ENCODE peak calls at places on chromosomes 1 and 21, in ten cellular contexts. E is cardiac fibroblast, L is stomach, B is psoas muscle, K is GM12864, P is K562, S is mucosa of descending colon, F is hepatocyte, J is AG10803, Y is H7. I is an unnamed sample.

GRCh38 chr1:112906155-112906698 is 49.8 kb downstream of the SLC16A1 start:
- DNase-seq in E (no peak), L (no peak), B (no peak), K (no peak), P (peak), S (no peak), F (no peak), J (no peak), Y (no peak), I (no peak)

GRCh38 chr1:20160034-20160433 is 20.9 kb downstream of the PLA2G2F start:
- DNase-seq in E (no peak), L (no peak), B (no peak), K (no peak), P (peak), S (no peak), F (no peak), J (no peak), Y (no peak), I (no peak)

GRCh38 chr1:231020139-231020601 is 19.9 kb downstream of the FAM89A start:
- DNase-seq in E (peak), L (no peak), B (no peak), K (no peak), P (no peak), S (no peak), F (no peak), J (no peak), Y (no peak), I (no peak)

GRCh38 chr21:35204850-35205564 is 155.9 kb upstream of the RUNX1 start:
- DNase-seq in E (peak), L (peak), B (peak), K (no peak), P (peak), S (peak), F (peak), J (peak), Y (peak), I (no peak)

GRCh38 chr1:71054281-71054731 is 6.7 kb upstream of the PTGER3 start:
- DNase-seq in E (no peak), L (no peak), B (peak), K (no peak), P (no peak), S (peak), F (no peak), J (no peak), Y (peak), I (no peak)

GRCh38 chr1:54611621-54612020 is 11.7 kb downstream of the FAM151A start:
- DNase-seq in E (no peak), L (no peak), B (no peak), K (no peak), P (no peak), S (no peak), F (no peak), J (no peak), Y (peak), I (no peak)

GRCh38 chr1:2925923-2926322 is 95.3 kb upstream of the ACTRT2 start:
- DNase-seq in E (no peak), L (no peak), B (no peak), K (no peak), P (no peak), S (no peak), F (no peak), J (no peak), Y (no peak), I (no peak)

GRCh38 chr21:42474982-42475381 is 21.0 kb downstream of the RSPH1 start:
- DNase-seq in E (no peak), L (peak), B (no peak), K (no peak), P (no peak), S (no peak), F (no peak), J (no peak), Y (no peak), I (no peak)

GRCh38 chr1:13754510-13755103 is 54.6 kb downstream of the PRDM2 start:
- DNase-seq in E (no peak), L (no peak), B (peak), K (no peak), P (no peak), S (no peak), F (no peak), J (peak), Y (no peak), I (no peak)

GRCh38 chr1:22309572-22309971 is 142.1 kb upstream of the ZBTB40 start:
- DNase-seq in E (no peak), L (no peak), B (no peak), K (no peak), P (no peak), S (no peak), F (no peak), J (no peak), Y (no peak), I (no peak)

GRCh38 chr1:42953182-42954180 is 5.2 kb downstream of the SLC2A1 start:
- DNase-seq in E (no peak), L (no peak), B (no peak), K (no peak), P (no peak), S (no peak), F (no peak), J (no peak), Y (no peak), I (no peak)

GRCh38 chr1:24555591-24556413 is at the start of gene NCMAP:
- DNase-seq in E (no peak), L (peak), B (no peak), K (no peak), P (no peak), S (peak), F (peak), J (no peak), Y (peak), I (no peak)

GRCh38 chr1:59917026-59917784 is 9.4 kb downstream of the CYP2J2 start:
- DNase-seq in E (no peak), L (no peak), B (no peak), K (no peak), P (no peak), S (no peak), F (no peak), J (no peak), Y (no peak), I (no peak)

GRCh38 chr1:23174383-23175110 is 5.9 kb upstream of the LUZP1 start:
- DNase-seq in E (no peak), L (no peak), B (no peak), K (no peak), P (no peak), S (no peak), F (no peak), J (no peak), Y (no peak), I (no peak)

GRCh38 chr1:167533851-167534300 is 15.5 kb upstream of the CD247 start:
- DNase-seq in E (peak), L (peak), B (peak), K (no peak), P (peak), S (no peak), F (peak), J (peak), Y (peak), I (peak)

GRCh38 chr1:175881571-175881970 is 138.2 kb upstream of the TNR start:
- DNase-seq in E (no peak), L (no peak), B (no peak), K (no peak), P (no peak), S (no peak), F (no peak), J (no peak), Y (no peak), I (no peak)

GRCh38 chr1:180117764-180118116 is 36.9 kb upstream of the QSOX1 start:
- DNase-seq in E (peak), L (no peak), B (no peak), K (no peak), P (no peak), S (no peak), F (no peak), J (peak), Y (no peak), I (no peak)

GRCh38 chr1:184567016-184567415 is 180.2 kb downstream of the C1orf21 start:
- DNase-seq in E (no peak), L (no peak), B (no peak), K (no peak), P (no peak), S (no peak), F (no peak), J (no peak), Y (no peak), I (no peak)

GRCh38 chr1:204036882-204037645 is 35.9 kb upstream of the SOX13 start:
- DNase-seq in E (no peak), L (no peak), B (no peak), K (no peak), P (no peak), S (no peak), F (no peak), J (no peak), Y (no peak), I (no peak)

GRCh38 chr21:46065215-46065992 is 32.5 kb upstream of the COL6A2 start:
- DNase-seq in E (peak), L (no peak), B (peak), K (no peak), P (no peak), S (no peak), F (peak), J (peak), Y (peak), I (peak)

GRCh38 chr1:153776971-153777370 is 1.8 kb downstream of the SLC27A3 start:
- DNase-seq in E (no peak), L (no peak), B (no peak), K (no peak), P (no peak), S (peak), F (no peak), J (no peak), Y (no peak), I (no peak)

GRCh38 chr1:57470028-57470427 is 46.2 kb upstream of the DAB1 start:
- DNase-seq in E (peak), L (no peak), B (no peak), K (no peak), P (no peak), S (no peak), F (no peak), J (peak), Y (no peak), I (no peak)

GRCh38 chr21:8998946-8999681 is 1522.3 kb upstream of the TPTE start:
- DNase-seq in E (no peak), L (no peak), B (no peak), K (no peak), P (peak), S (no peak), F (no peak), J (no peak), Y (no peak), I (no peak)

GRCh38 chr1:181135462-181135781 is 46.9 kb downstream of the IER5 start:
- DNase-seq in E (peak), L (no peak), B (no peak), K (no peak), P (peak), S (no peak), F (no peak), J (peak), Y (peak), I (no peak)

GRCh38 chr1:162855461-162856150 is 5.4 kb downstream of the CCDC190 start:
- DNase-seq in E (peak), L (no peak), B (no peak), K (no peak), P (no peak), S (no peak), F (no peak), J (peak), Y (no peak), I (no peak)

GRCh38 chr1:112505400-112505785 is 3.4 kb upstream of the WNT2B start:
- DNase-seq in E (no peak), L (no peak), B (no peak), K (no peak), P (no peak), S (no peak), F (no peak), J (no peak), Y (no peak), I (no peak)

GRCh38 chr1:99441234-99442095 is 177.2 kb downstream of the PLPPR4 start:
- DNase-seq in E (no peak), L (no peak), B (no peak), K (no peak), P (no peak), S (no peak), F (peak), J (peak), Y (no peak), I (peak)

GRCh38 chr1:222466150-222466865 is 81.6 kb downstream of the HHIPL2 start:
- DNase-seq in E (no peak), L (no peak), B (no peak), K (no peak), P (no peak), S (no peak), F (no peak), J (no peak), Y (peak), I (no peak)
- H3K4me3 ChIP-seq in E (no peak), L (peak), B (peak), K (no peak), P (no peak), S (no peak), F (no peak), J (no peak), Y (no peak), I (no peak)

DNA sequence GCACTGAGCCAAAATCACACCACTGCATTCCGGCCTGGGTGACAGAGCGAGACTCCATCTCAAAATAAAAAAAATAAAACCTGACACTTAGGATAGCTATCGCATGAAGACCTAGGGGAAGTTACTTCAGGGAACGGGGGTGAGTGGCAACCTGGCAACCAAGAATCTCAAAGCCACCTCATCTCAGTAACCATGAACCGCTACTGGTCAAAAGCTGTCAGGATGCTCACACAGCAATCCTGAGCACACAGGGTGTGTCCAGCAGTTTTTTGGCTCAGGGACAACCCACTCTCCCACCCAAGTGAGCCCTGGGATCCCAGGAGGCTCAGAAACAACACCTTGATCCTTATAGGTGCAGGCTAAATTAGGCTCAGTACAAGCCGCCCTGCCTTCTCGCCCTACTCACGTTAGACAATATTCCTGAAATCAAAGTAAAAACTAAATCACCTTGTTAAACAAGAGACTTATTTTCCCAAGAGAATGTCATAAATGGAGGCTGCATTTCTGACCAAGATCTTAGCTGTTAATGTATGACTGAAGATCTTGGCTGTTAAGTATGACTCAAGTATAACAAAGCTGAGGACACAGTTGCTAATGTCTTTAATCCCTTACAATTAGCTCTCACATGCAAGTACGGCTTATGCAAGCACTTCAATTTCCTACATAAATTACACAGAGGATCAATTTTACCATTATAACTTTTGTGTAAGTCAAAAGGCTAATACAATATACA is 48.3 kb upstream of the NADK start:
- DNase-seq in E (no peak), L (no peak), B (no peak), K (no peak), P (no peak), S (no peak), F (no peak), J (peak), Y (no peak), I (no peak)
- H3K4me3 ChIP-seq in E (no peak), L (no peak), B (no peak), K (no peak), P (no peak), S (no peak), F (no peak), J (no peak), Y (no peak), I (no peak)

GRCh38 chr1:212952596-212952995 is 2.3 kb downstream of the VASH2 start:
- DNase-seq in E (no peak), L (no peak), B (no peak), K (no peak), P (no peak), S (no peak), F (no peak), J (no peak), Y (no peak), I (no peak)
- H3K4me3 ChIP-seq in E (no peak), L (no peak), B (no peak), K (peak), P (no peak), S (no peak), F (no peak), J (no peak), Y (peak), I (no peak)

DNA sequence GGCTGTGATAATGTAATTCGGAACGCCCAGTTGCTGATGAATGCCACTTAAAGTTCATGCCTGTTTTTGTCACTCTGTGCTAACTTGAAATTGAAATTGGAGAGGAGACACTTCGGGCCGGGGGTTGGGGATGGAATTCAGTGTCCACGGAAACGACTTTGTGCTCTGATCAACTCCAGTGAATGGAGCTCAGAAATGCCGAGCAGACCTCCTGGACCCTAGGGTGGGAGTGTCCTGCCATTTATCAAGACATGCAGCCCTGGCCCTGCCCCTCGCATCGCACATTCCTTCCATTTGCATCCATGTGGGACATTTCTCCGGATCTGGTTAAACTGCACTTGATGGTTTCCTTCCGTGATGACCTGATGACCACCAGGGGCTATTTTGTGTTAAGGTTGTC is 313.5 kb upstream of the C1orf174 start:
- DNase-seq in E (no peak), L (no peak), B (no peak), K (no peak), P (no peak), S (no peak), F (no peak), J (no peak), Y (no peak), I (no peak)
- H3K4me3 ChIP-seq in E (no peak), L (no peak), B (no peak), K (no peak), P (no peak), S (no peak), F (no peak), J (no peak), Y (no peak), I (no peak)

DNA sequence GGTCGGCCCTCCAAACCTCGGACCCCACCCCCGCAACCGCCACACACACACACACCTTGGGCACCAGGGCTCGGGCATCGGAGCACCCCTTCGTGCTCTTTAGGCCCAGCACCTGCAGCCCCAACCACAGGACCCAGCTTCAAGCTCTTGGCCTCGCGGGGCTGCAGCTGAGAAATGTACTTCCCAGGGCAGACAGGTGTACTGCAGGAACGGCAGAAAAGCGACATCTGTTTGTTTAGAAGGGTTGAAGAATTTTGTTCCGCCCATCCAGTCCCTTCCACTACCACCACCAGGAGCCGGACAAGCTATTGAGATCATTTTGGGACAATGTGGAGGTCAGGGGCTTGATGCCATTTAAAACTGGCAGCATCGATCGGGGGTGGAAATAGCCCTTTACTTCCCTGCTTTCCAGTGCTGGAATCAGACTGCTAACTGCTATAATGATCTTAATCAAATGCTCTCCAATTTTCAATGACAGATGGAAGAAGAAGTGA is 1.7 kb downstream of the SERTAD4 start:
- DNase-seq in E (no peak), L (no peak), B (no peak), K (no peak), P (no peak), S (no peak), F (no peak), J (no peak), Y (no peak), I (no peak)
- H3K4me3 ChIP-seq in E (no peak), L (peak), B (peak), K (no peak), P (no peak), S (no peak), F (peak), J (peak), Y (peak), I (no peak)

GRCh38 chr1:205626216-205626615 is 5.6 kb downstream of the ELK4 start:
- DNase-seq in E (no peak), L (no peak), B (no peak), K (no peak), P (no peak), S (no peak), F (no peak), J (no peak), Y (no peak), I (no peak)
- H3K4me3 ChIP-seq in E (no peak), L (no peak), B (no peak), K (no peak), P (no peak), S (no peak), F (no peak), J (no peak), Y (no peak), I (no peak)

GRCh38 chr1:110668523-110668922 is 6.2 kb downstream of the KCNA3 start:
- DNase-seq in E (no peak), L (no peak), B (no peak), K (no peak), P (no peak), S (no peak), F (no peak), J (no peak), Y (no peak), I (no peak)
- H3K4me3 ChIP-seq in E (no peak), L (no peak), B (no peak), K (no peak), P (no peak), S (no peak), F (no peak), J (no peak), Y (no peak), I (no peak)

DNA sequence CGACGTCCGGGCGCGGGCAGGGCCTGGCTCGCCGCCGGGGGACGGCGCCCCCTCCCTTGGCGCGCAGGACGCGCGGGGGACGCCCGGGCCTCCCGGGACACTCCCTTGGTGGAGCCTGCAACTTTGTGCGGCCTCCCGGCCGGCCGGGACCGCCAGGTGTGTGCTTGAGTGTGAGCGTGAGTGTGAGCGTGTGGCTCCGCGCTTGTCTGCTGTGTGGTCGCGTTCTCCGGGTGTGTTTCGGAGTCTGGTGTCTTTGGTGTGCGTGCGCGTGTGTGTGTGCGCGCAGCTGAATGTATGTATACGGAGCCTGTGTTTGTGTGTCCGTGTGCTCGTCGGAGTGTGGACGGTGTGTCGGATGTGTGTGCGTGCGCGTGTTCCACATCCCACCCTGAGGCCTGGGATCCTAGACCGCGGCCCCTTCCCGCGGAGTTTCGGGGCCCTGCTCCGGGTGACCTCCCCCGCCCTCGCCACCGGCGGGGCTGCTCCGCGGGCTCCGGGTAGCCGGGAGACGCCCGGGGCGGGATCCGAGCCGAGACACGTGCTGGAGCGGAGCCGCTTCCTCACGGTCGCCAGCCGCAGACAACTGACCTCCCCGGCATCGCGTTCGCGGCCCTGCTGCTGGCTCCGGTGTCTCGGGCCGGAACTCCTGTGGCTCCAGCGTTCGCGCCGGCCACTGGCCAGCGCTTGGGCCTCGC is 1.7 kb downstream of the PTPRU start:
- DNase-seq in E (peak), L (peak), B (peak), K (no peak), P (no peak), S (no peak), F (peak), J (peak), Y (peak), I (no peak)
- H3K4me3 ChIP-seq in E (peak), L (peak), B (peak), K (no peak), P (no peak), S (no peak), F (peak), J (peak), Y (peak), I (peak)